ENCODE peak calls at places on chromosomes 7 and 10, in ten cellular contexts. Y, W, N, M, Z, F, J, O, G and R are unnamed samples.

GRCh38 chr10:1050145-1050544 is 1.2 kb upstream of the IDI1 start:
- DNase-seq in Z (no peak), J (no peak), W (peak; percentile 55), O (peak; percentile 54), M (peak; percentile 24), G (no peak), F (peak; percentile 42), N (no peak), Y (no peak), R (no peak)

GRCh38 chr10:122419890-122420623 is 34.4 kb upstream of the ARMS2 start:
- DNase-seq in J (no peak), N (no peak), Y (no peak), M (no peak), Z (no peak), O (peak; percentile 33), G (no peak), W (peak; percentile 51), F (peak; percentile 85), R (no peak)

GRCh38 chr7:12370249-12370648 is 33.4 kb downstream of the VWDE start:
- DNase-seq in O (no peak), W (no peak), J (no peak), G (no peak), F (no peak), N (no peak), Y (no peak), Z (no peak), M (no peak), R (no peak)

GRCh38 chr7:35036361-35037171 is 719 bp downstream of the DPY19L1 start:
- DNase-seq in G (peak; percentile 84), M (peak; percentile 40), J (peak; percentile 51), F (peak; percentile 53), W (peak; percentile 84), Z (peak; percentile 46), N (peak; percentile 68), Y (no peak), O (peak; percentile 79), R (peak; percentile 81)

GRCh38 chr7:98234429-98235147 is 17.4 kb downstream of the TECPR1 start:
- DNase-seq in J (no peak), Y (no peak), W (peak; percentile 39), Z (no peak), G (no peak), F (peak; percentile 12), O (no peak), M (no peak), N (no peak), R (no peak)

GRCh38 chr7:1758417-1758858 is 88.4 kb downstream of the ELFN1 start:
- DNase-seq in F (peak; percentile 25), W (peak; percentile 23), J (no peak), G (peak; percentile 75), O (peak; percentile 18), N (peak; percentile 56), Z (no peak), Y (no peak), M (peak; percentile 13), R (peak; percentile 28)

GRCh38 chr10:122286872-122287271 is 15.8 kb downstream of the BTBD16 start:
- DNase-seq in Z (no peak), J (no peak), N (no peak), G (no peak), Y (no peak), M (no peak), W (peak; percentile 61), F (peak; percentile 77), O (no peak), R (peak; percentile 88)

GRCh38 chr10:36736311-36736710 is 389.1 kb upstream of the ANKRD30A start:
- DNase-seq in O (no peak), M (no peak), N (no peak), Z (no peak), G (no peak), J (no peak), F (no peak), W (peak; percentile 11), Y (no peak), R (no peak)

GRCh38 chr7:148395292-148395691 is 195.3 kb upstream of the C7orf33 start:
- DNase-seq in Z (no peak), J (no peak), F (no peak), O (no peak), G (no peak), Y (no peak), W (no peak), M (no peak), N (no peak), R (no peak)

GRCh38 chr7:105198223-105198622 is 184.2 kb downstream of the KMT2E start:
- DNase-seq in N (no peak), M (no peak), F (peak; percentile 95), Y (no peak), Z (no peak), G (no peak), J (no peak), W (peak; percentile 84), O (peak; percentile 3), R (peak; percentile 49)

GRCh38 chr7:75971961-75972763 is 22.2 kb downstream of the TMEM120A start:
- DNase-seq in Y (no peak), Z (no peak), W (peak; percentile 25), O (peak; percentile 74), G (peak; percentile 72), F (no peak), N (peak; percentile 67), M (no peak), J (no peak), R (no peak)

GRCh38 chr7:69608878-69609277 is 10.6 kb downstream of the AUTS2 start:
- DNase-seq in J (no peak), G (no peak), W (no peak), M (no peak), O (no peak), F (no peak), Y (no peak), Z (no peak), N (no peak), R (peak; percentile 54)
- H3K27me3 ChIP-seq in J (no peaks in the 10 kb centered on the region), G (no peaks in the 10 kb centered on the region), W (no peaks in the 10 kb centered on the region), M (no peaks in the 10 kb centered on the region), O (no peaks in the 10 kb centered on the region), F (no peaks in the 10 kb centered on the region), Y (no peaks in the 10 kb centered on the region), Z (peaks cover 5% of the 10 kb centered on the region), N (no peaks in the 10 kb centered on the region), R (no peaks in the 10 kb centered on the region)

GRCh38 chr10:133617196-133617595 is 9.4 kb downstream of the FRG2B start:
- DNase-seq in M (no peak), Y (no peak), F (no peak), O (no peak), G (no peak), W (no peak), Z (no peak), N (no peak), J (no peak), R (peak; percentile 75)

GRCh38 chr10:133614830-133615580 is 11.6 kb downstream of the FRG2B start:
- DNase-seq in O (no peak), M (no peak), W (no peak), J (no peak), N (no peak), G (no peak), Y (no peak), Z (no peak), F (no peak), R (peak; percentile 97)

GRCh38 chr10:133611079-133611478 is 15.5 kb downstream of the FRG2B start:
- DNase-seq in M (no peak), O (no peak), G (no peak), Z (no peak), Y (no peak), J (no peak), W (no peak), F (no peak), N (no peak), R (no peak)

GRCh38 chr10:133616371-133617130 is 10.0 kb downstream of the FRG2B start:
- DNase-seq in O (no peak), Y (no peak), J (no peak), N (no peak), M (no peak), G (no peak), F (no peak), Z (no peak), W (no peak), R (peak; percentile 97)

DNA sequence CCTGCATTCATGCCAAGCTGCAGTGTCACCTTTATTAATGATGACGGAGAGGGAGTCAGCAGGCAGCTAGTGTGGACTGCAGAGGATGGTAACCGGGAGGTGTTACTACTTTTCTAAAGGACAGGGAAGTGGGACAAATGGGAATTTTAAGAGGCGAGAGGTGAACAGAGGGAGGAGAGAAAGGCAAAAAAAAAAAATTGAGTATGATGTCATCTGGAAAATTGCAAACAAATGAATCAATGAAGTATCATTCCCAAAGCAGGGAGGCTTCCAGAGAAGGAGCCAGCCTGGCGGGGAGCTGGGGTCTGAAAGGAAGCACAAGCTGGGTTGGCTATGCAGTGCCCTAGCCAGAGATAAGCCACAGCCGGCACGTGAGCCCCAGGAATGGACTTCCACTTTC is 12.9 kb downstream of the FRG2B start:
- DNase-seq in W (no peak), F (no peak), G (no peak), O (no peak), J (no peak), Z (no peak), N (no peak), Y (no peak), M (no peak), R (no peak)
- H3K9me3 ChIP-seq in W (peaks cover 11% of the 10 kb centered on the region), F (peaks cover 6% of the 10 kb centered on the region), G (no peaks in the 10 kb centered on the region), O (no peaks in the 10 kb centered on the region), J (no peaks in the 10 kb centered on the region), Z (no peaks in the 10 kb centered on the region), N (no peaks in the 10 kb centered on the region), Y (no peaks in the 10 kb centered on the region), M (no peaks in the 10 kb centered on the region), R (no peaks in the 10 kb centered on the region)

GRCh38 chr7:25881317-25881716 is 270.7 kb upstream of the NFE2L3 start:
- DNase-seq in G (no peak), F (no peak), W (no peak), O (no peak), N (no peak), J (no peak), Z (no peak), Y (no peak), M (no peak), R (no peak)

GRCh38 chr7:25879799-25880198 is 272.2 kb upstream of the NFE2L3 start:
- DNase-seq in Z (no peak), G (no peak), Y (no peak), N (no peak), M (no peak), O (no peak), F (no peak), J (no peak), W (no peak), R (no peak)

GRCh38 chr7:25876092-25876491 is 275.9 kb upstream of the NFE2L3 start:
- DNase-seq in F (no peak), Z (no peak), N (no peak), Y (no peak), W (no peak), M (no peak), J (no peak), G (no peak), O (no peak), R (no peak)

GRCh38 chr7:25882151-25882773 is 269.7 kb upstream of the NFE2L3 start:
- DNase-seq in Z (no peak), J (no peak), F (no peak), O (no peak), N (no peak), W (no peak), M (no peak), G (no peak), Y (no peak), R (no peak)

GRCh38 chr7:25877802-25878789 is 273.9 kb upstream of the NFE2L3 start:
- DNase-seq in Y (no peak), N (no peak), F (no peak), Z (no peak), G (no peak), J (no peak), O (no peak), M (no peak), W (no peak), R (no peak)
- H3K36me3 ChIP-seq in Y (no peaks in the 10 kb centered on the region), N (no peaks in the 10 kb centered on the region), F (no peaks in the 10 kb centered on the region), Z (no peaks in the 10 kb centered on the region), G (no peaks in the 10 kb centered on the region), J (no peaks in the 10 kb centered on the region), O (no peaks in the 10 kb centered on the region), M (no peaks in the 10 kb centered on the region), W (no peaks in the 10 kb centered on the region), R (no peaks in the 10 kb centered on the region)

GRCh38 chr7:27239780-27240731 is 2.5 kb upstream of the EVX1 start:
- DNase-seq in W (no peak), G (no peak), J (no peak), M (no peak), O (no peak), F (no peak), Z (no peak), N (no peak), Y (no peak), R (no peak)
- H3K27me3 ChIP-seq in W (peaks cover 60% of the 10 kb centered on the region), G (peaks cover 17% of the 10 kb centered on the region), J (peaks cover 3% of the 10 kb centered on the region), M (peaks cover 75% of the 10 kb centered on the region), O (peaks cover 65% of the 10 kb centered on the region), F (peaks cover 99% of the 10 kb centered on the region), Z (peaks cover 51% of the 10 kb centered on the region), N (peaks cover 43% of the 10 kb centered on the region), Y (peaks cover 98% of the 10 kb centered on the region), R (peaks cover 4% of the 10 kb centered on the region)